ENCODE peak calls at places on chromosomes 12 and 14, in four cellular contexts. E, F, W and O are unnamed samples.

GRCh38 chr14:75702606-75703261 is 41.7 kb downstream of the TTLL5 start:
- DNase-seq in F (no peak), W (no peak), E (no peak), O (no peak)

GRCh38 chr12:90235642-90236041 is 527.0 kb upstream of the ATP2B1 start:
- DNase-seq in W (no peak), E (no peak), F (no peak), O (no peak)

GRCh38 chr14:76920572-76921175 is 94.5 kb downstream of the LRRC74A start:
- DNase-seq in E (no peak), W (no peak), F (no peak), O (no peak)

GRCh38 chr12:12191008-12191407 is 75.8 kb downstream of the LRP6 start:
- DNase-seq in E (peak), W (no peak), F (no peak), O (no peak)

GRCh38 chr14:64848239-64848638 is 31.5 kb downstream of the SPTB start:
- DNase-seq in W (no peak), E (no peak), F (no peak), O (no peak)

GRCh38 chr14:54567634-54568561 is 970 bp downstream of the SAMD4A start:
- DNase-seq in W (no peak), E (peak), F (no peak), O (peak)

GRCh38 chr12:112777387-112778025 is 14.0 kb upstream of the RPH3A start:
- DNase-seq in E (no peak), F (no peak), W (no peak), O (no peak)

GRCh38 chr12:19842116-19842515 is 402.8 kb downstream of the AEBP2 start:
- DNase-seq in F (no peak), W (no peak), E (no peak), O (no peak)

GRCh38 chr12:130818381-130819247 is 20.4 kb downstream of the STX2 start:
- DNase-seq in E (no peak), W (peak), F (peak), O (peak)

GRCh38 chr12:93762912-93763311 is 85.7 kb downstream of the CRADD start:
- DNase-seq in F (no peak), E (peak), W (no peak), O (no peak)

GRCh38 chr12:93767524-93767863 is 90.3 kb downstream of the CRADD start:
- DNase-seq in W (no peak), E (no peak), F (no peak), O (no peak)

GRCh38 chr12:93763746-93764147 is 86.6 kb downstream of the CRADD start:
- DNase-seq in F (no peak), W (no peak), E (peak), O (no peak)

GRCh38 chr12:93766371-93766770 is 89.2 kb downstream of the CRADD start:
- DNase-seq in E (no peak), W (no peak), F (no peak), O (no peak)

DNA sequence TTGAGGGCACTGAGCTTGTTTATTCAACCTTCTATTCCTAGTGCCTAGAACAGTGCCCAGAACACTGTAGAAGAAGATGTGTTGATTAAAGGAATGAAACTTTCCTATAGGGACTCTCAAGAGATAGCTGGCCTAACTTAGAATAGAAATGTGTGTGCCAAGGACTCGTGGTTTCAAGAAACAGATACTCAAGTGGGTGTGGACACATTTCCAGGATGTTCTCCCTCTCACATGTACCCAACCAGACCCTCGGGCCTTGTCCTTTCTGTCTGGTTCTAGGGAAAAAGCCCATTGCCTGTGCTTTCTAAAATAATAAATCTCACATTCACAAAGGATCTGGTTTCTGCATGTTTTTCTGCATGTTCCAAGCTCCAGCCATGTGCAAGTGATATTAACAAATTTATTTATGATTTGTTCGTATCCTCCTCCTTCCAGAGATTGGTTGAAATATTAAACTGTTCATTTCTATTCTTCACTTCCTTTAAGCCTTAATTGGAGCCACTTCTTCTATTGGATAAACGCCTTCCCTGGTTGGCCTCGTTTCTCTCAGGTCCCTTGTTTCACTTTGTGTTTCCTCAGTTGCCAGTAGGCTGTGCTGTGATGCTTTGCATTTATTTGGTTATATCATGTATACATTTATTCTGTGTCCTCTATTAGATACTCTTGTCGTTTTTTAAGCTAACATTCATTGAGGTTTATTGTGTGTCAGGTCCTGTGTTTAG is 89.8 kb downstream of the CRADD start:
- DNase-seq in W (no peak), F (no peak), E (peak), O (peak)
- TF ChIP-seq POLR2AphosphoS5 in W (no peak), F (no peak), E (no peak), O (no peak)

GRCh38 chr14:90060312-90060964 is 1.4 kb upstream of the KCNK13 start:
- DNase-seq in F (peak), W (no peak), E (peak), O (peak)
- TF ChIP-seq SPI1 in F (no peak), W (no peak), E (no peak), O (no peak)

DNA sequence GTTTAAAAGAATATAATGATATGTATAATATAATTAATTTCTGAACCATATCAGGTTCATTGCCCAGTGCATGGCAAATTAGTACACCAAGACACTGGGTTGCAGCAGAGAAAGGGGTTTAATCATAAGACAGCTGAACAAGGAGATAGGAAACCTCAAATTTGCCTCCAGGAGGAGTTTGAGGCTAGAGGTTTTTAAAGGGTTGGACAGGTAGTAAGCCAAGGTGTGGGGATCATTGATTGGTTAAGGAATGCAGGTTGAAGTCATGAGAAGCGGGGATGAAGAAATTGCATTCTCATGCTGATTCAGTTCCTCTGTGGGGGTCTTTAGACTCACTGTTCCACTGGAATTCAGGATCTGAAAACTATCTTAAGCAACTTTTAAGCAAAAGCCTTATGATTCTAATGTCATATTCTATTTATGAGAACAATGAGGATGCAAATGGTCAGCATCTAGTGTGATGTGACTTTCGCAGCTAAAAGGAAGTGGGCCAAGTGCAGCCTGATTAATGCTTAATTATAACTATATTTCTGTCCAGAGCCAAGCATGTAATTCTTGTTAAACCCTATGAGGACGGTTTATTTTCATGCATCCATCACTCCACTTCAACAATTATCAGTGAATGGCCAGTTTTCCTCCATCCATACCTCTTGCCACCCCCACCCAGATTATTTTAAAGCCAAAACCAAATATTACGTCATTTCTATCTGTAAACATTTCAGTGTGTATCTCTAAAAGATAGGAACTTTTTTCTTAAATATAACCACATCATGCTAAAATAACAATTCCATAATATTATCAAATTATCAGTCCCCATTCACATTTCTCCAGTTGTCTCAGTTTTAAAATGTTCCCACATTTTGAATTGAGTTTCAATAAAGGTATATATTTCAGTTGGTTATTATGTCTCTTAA is 14.9 kb downstream of the RNF212B start:
- DNase-seq in E (no peak), W (no peak), F (no peak), O (no peak)
- TF ChIP-seq POLR2AphosphoS5 in E (no peak), W (no peak), F (no peak), O (no peak)

GRCh38 chr12:113932411-113933196 is 33.5 kb downstream of the RBM19 start:
- DNase-seq in F (no peak), E (peak), W (no peak), O (no peak)
- TF ChIP-seq SPI1 in F (no peak), E (no peak), W (no peak), O (no peak)

GRCh38 chr14:73719361-73719760 is 5.2 kb upstream of the PNMA1 start:
- DNase-seq in E (no peak), W (no peak), F (no peak), O (no peak)

GRCh38 chr14:73718742-73719251 is 4.6 kb upstream of the PNMA1 start:
- DNase-seq in F (no peak), E (no peak), W (no peak), O (no peak)

GRCh38 chr14:73715707-73716106 is 1.5 kb upstream of the PNMA1 start:
- DNase-seq in E (no peak), F (no peak), W (no peak), O (no peak)

GRCh38 chr14:73717998-73718741 is 4.0 kb upstream of the PNMA1 start:
- DNase-seq in E (no peak), W (no peak), F (no peak), O (no peak)

DNA sequence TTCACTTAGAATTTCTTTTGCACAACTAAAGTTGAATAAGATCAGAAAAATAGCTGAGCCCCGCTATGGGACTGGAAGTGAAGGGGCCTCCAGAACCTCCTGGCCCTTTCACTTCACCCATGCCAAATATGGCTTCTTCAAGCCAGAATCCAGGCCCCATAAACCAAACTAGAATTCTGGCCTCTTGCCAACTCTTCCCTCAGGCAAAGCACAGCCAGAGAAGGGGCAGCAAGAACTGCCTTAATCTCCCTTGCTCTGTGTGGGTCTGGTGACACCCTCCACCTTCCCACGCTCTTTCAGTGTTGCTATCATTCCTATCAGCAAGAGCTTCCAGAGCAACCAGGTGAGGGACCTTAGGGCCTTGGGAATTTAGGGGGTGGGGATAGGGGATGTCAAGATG is 3.1 kb upstream of the PNMA1 start:
- DNase-seq in W (no peak), F (no peak), E (no peak), O (no peak)
- TF ChIP-seq POLR2AphosphoS5 in W (no peak), F (no peak), E (no peak), O (no peak)

DNA sequence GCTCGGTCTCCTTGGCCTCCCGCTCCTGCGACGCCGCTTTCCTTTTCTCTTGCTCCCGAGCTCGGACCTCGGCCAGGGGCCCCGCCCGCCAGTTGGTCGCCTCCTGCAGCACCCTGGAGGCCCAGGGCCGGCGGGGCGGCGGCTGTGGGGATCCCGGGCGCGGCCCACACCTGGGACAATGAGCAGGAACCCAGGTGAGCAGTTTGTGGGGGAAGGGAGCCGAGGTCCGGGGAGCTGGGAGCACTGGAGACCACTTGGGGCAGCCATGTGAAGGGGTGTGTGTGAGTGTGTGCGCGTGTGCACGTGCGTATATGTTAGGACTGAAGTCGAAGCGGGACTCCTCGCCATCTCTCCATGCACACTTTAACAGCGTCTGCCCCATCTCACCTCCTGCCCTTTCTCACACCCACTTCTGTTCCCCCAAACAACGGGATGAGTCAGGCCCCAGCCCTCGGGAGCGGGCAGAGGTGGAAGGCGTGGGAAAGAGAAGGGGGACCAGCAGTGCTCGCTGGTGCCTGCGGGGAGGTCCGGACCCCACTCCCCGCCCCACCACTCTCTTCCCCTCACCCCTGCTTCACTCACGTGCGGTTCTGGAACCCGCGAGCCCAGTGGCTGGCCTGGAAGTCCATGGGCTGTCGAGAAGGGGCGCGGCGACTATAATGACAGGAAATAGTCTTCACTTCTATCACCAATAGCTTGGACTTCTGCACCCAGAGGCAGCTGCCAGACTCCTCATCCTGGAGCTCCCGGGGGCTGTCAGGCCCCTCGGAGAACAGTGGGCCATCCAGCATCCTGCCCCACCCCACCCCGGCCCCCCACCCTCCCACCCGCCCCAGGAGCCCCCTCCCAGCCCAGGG is 450 bp downstream of the DDN start:
- DNase-seq in W (no peak), F (no peak), E (peak), O (no peak)
- TF ChIP-seq SPI1 in W (no peak), F (no peak), E (no peak), O (no peak)

DNA sequence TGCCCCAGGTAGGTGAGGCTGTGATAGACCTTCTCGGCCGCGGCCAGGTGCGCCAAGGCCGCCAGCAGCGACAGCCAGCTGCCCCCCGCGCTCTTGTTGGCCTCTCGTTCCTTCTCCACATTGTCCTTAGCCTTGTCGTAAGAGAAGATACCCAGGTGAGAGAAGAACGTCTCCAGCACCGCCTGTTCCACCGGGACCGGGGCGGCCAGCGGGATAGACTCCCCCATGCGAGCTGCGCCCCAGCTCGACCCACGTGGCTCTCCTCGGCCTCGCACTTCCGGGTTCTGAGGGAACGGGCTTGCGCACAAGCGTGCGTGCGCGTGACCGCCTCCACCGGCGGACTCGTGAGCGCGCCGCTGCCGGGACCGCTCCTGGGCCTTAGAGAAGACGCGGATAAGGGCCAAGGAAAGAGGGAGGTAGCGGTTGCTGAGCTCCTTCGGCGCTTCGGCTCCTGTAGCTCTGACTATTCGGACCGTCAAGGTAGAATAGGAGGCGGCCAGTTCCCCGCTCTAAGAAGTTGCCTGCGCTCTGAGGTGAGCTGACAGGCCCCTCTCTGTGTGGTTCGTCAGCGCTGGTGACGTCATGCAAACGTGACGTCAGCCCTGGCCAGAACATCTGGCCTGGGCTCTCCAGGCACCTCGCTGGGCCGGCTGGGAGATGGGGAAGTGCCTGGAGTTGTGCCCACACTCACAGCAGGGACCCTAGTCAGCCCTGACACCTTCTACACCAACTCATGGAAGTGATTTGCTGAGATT is at the start of gene KICS2:
- DNase-seq in E (peak), F (peak), W (peak), O (peak)
- TF ChIP-seq POLR2AphosphoS5 in E (peak), F (peak), W (peak), O (peak)

DNA sequence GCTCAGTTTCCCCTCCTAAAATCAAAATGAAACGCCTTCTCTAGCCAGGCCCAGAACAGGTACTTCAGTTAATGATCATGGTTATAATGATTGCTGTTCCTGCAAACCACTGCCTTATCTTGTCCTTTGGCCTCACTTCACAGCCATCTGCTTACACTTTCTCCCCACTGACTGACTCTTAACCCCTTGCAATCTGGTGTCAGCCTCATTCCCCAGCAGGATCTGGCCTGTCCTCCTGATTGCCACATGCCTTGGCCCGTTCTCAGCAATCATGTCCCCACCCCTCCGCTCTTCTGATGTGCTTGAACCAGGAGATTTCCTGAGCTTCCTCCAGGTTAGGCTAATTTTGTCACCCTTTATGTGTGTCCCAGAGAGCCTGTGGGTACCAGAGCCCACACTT is 64.5 kb downstream of the KCNA1 start:
- DNase-seq in W (no peak), E (no peak), F (no peak), O (no peak)
- TF ChIP-seq SPI1 in W (no peak), E (no peak), F (no peak), O (no peak)